ENCODE peak calls at places on chromosomes 13 and 19, in ten cellular contexts. S is SK-N-SH, X is upper lobe of right lung, W is aorta, A is body of pancreas, K is heart right ventricle, Q is tibial nerve, H is SJSA1, I is mucosa of descending colon, R is adipocyte. M is an unnamed sample.
A peak's percentile ranks its signal among the peaks of the same experiment; 100 is the strongest.

GRCh38 chr19:18063463-18063862 is 23.3 kb downstream of the IL12RB1 start:
- DNase-seq in S (peak; percentile 3), R (no peak), Q (no peak), H (no peak), W (no peak), A (no peak), I (no peak), K (no peak), X (no peak), M (no peak)

GRCh38 chr19:17475541-17476115 is 5.3 kb downstream of the SLC27A1 start:
- DNase-seq in X (no peak), A (peak; percentile 83), R (peak; percentile 48), Q (peak; percentile 60), S (no peak), I (no peak), W (no peak), H (no peak), K (peak; percentile 61), M (no peak)

GRCh38 chr13:67137044-67137735 is 92.9 kb downstream of the PCDH9 start:
- DNase-seq in X (no peak), A (no peak), K (no peak), H (peak; percentile 2), I (no peak), Q (no peak), R (peak; percentile 60), W (no peak), S (no peak), M (no peak)

GRCh38 chr13:101258071-101258470 is 158.2 kb downstream of the NALCN start:
- DNase-seq in H (peak; percentile 77), K (no peak), S (no peak), Q (no peak), A (no peak), R (peak; percentile 53), I (no peak), W (no peak), X (no peak), M (no peak)

GRCh38 chr13:111213964-111214726 is 99.0 kb downstream of the ARHGEF7 start:
- DNase-seq in H (no peak), S (no peak), W (no peak), K (no peak), I (no peak), A (no peak), R (no peak), Q (no peak), X (no peak), M (no peak)

GRCh38 chr13:23991119-23991518 is 93.8 kb upstream of the C1QTNF9B start:
- DNase-seq in I (no peak), H (no peak), S (no peak), R (no peak), W (no peak), Q (no peak), X (no peak), A (no peak), K (no peak), M (no peak)

GRCh38 chr13:31627097-31627496 is 112.2 kb upstream of the RXFP2 start:
- DNase-seq in R (peak; percentile 64), Q (no peak), I (no peak), W (no peak), S (no peak), K (no peak), H (no peak), A (no peak), X (no peak), M (no peak)

GRCh38 chr13:68895696-68896095 is 1211.9 kb upstream of the ATXN8OS start:
- DNase-seq in H (no peak), X (no peak), Q (no peak), I (no peak), S (no peak), R (no peak), K (no peak), A (no peak), W (no peak), M (no peak)

GRCh38 chr13:28564030-28564429 is 69.1 kb upstream of the FLT1 start:
- DNase-seq in X (peak; percentile 87), W (no peak), A (no peak), I (peak; percentile 73), H (no peak), K (no peak), R (no peak), S (no peak), Q (no peak), M (no peak)

GRCh38 chr19:18141031-18141430 is 11.9 kb upstream of the PIK3R2 start:
- DNase-seq in W (no peak), H (no peak), K (no peak), X (no peak), R (no peak), Q (no peak), A (no peak), I (no peak), S (no peak), M (no peak)

GRCh38 chr13:100112186-100112838 is 23.4 kb downstream of the PCCA start:
- DNase-seq in K (no peak), W (no peak), Q (no peak), R (no peak), S (no peak), I (no peak), X (no peak), A (no peak), H (no peak), M (no peak)

GRCh38 chr13:113671066-113672001 is 4.3 kb downstream of the GRK1 start:
- DNase-seq in S (no peak), W (peak; percentile 69), R (no peak), H (no peak), K (no peak), X (peak; percentile 60), Q (peak; percentile 8), A (peak; percentile 6), I (peak; percentile 24), M (no peak)

GRCh38 chr19:47247308-47247990 is 8.9 kb upstream of the CCDC9 start:
- DNase-seq in R (peak; percentile 92), A (peak; percentile 78), X (peak; percentile 90), Q (peak; percentile 67), W (peak; percentile 95), H (peak; percentile 59), S (peak; percentile 74), K (peak; percentile 83), I (peak; percentile 87), M (peak; percentile 86)

GRCh38 chr13:23654111-23655110 is 84.2 kb downstream of the TNFRSF19 start:
- DNase-seq in H (no peak), R (no peak), S (no peak), W (no peak), Q (no peak), X (no peak), I (no peak), A (no peak), K (peak; percentile 34), M (no peak)

GRCh38 chr13:68350554-68350953 is 1120.4 kb upstream of the PCDH9 start:
- DNase-seq in R (no peak), W (no peak), X (no peak), I (no peak), A (no peak), S (no peak), H (no peak), K (no peak), Q (no peak), M (no peak)

GRCh38 chr19:14005381-14006084 is 587 bp downstream of the RFX1 start:
- DNase-seq in S (peak; percentile 93), H (peak; percentile 43), K (peak; percentile 94), Q (peak; percentile 75), I (peak; percentile 95), A (peak; percentile 94), W (peak; percentile 98), R (peak; percentile 95), X (peak; percentile 96), M (peak; percentile 65)

GRCh38 chr13:28035146-28035782 is 46.8 kb upstream of the URAD start:
- DNase-seq in I (no peak), R (no peak), W (no peak), X (no peak), A (no peak), H (no peak), K (no peak), S (no peak), Q (no peak), M (no peak)

DNA sequence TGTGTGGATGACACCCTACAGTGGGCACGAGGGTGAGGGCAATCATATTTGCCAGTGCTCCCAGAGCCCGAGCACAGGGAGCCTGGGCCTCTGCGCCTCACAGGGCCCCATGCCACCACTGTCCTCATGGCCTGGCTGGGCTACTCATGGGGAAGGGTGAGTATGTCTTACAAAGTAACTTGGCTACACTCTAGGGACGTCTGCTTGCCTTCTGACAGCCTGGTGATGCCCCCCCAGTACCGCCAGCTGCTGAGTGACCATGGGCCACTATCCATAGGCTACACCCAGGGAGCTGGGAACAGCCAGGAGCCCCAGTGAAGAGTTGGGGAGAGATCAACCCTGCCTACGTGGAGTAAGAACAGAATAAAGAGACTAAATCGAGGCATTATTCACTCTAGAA is 78.8 kb downstream of the SERP2 start:
- DNase-seq in X (no peak), H (no peak), S (no peak), R (no peak), Q (no peak), A (no peak), I (no peak), W (no peak), K (no peak), M (no peak)
- H3K4me3 ChIP-seq in X (no peak overlapping the region), H (no peak overlapping the region), S (no peak overlapping the region), R (no peak overlapping the region), Q (no peak overlapping the region), A (no peak overlapping the region), I (no peak overlapping the region), W (no peak overlapping the region), K (no peak overlapping the region), M (no peak overlapping the region)

DNA sequence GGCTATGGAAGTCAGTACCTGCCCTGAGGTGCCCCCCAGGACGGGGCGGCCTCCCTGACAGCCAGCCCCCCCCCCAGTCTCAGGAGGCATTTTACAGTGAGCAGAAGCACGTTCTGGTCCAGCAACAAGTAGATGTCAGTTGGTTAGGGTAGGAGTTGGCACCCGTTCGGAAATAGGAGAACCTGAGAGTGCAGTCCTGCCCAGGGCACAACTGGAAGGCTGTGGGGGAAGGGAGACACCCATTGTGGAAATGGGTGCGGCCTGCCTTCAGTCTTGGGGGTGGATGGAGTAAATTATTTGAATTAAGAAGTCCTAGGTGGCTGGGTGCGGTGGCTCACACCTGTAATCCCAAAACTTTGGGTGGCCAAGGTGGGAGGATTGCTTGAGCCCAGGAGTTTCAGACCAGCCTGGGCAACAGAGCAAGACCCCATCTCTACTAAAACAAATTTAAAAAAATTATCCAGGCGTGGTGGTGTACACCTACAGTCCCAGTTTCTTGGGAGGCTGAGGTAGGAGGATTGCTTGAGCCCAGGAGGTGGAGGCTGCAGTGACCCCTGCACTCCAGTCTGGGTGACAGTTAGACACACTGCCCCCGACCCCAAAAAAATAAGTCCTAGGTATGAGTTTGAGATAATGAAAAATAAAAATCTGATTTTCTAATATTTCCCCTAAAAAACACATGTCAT is 1.2 kb downstream of the CIRBP start:
- DNase-seq in K (no peak), I (peak; percentile 60), H (no peak), X (no peak), W (no peak), Q (no peak), S (no peak), A (peak; percentile 60), R (peak; percentile 43), M (no peak)
- H3K4me1 ChIP-seq in K (peaks cover 92% of the 10 kb centered on the region), I (peaks cover 85% of the 10 kb centered on the region), H (peaks cover 56% of the 10 kb centered on the region), X (peaks cover 78% of the 10 kb centered on the region), W (no peaks in the 10 kb centered on the region), Q (peaks cover 84% of the 10 kb centered on the region), S (peaks cover 40% of the 10 kb centered on the region), A (peaks cover 89% of the 10 kb centered on the region), R (peaks cover 74% of the 10 kb centered on the region), M (peaks cover 42% of the 10 kb centered on the region)

GRCh38 chr13:71964491-71965108 is 97.6 kb upstream of the DACH1 start:
- DNase-seq in A (no peak), K (no peak), S (no peak), R (no peak), H (no peak), Q (no peak), X (no peak), W (no peak), I (no peak), M (no peak)
- H3K9me3 ChIP-seq in A (no peaks in the 10 kb centered on the region), K (no peaks in the 10 kb centered on the region), S (no peaks in the 10 kb centered on the region), R (no peaks in the 10 kb centered on the region), H (no peaks in the 10 kb centered on the region), Q (no peaks in the 10 kb centered on the region), X (no peaks in the 10 kb centered on the region), W (no peaks in the 10 kb centered on the region), I (no peaks in the 10 kb centered on the region), M (no peaks in the 10 kb centered on the region)

GRCh38 chr19:2607712-2608601 is 94.5 kb downstream of the GNG7 start:
- DNase-seq in R (no peak), W (peak; percentile 75), S (no peak), H (no peak), K (no peak), Q (no peak), I (peak; percentile 37), X (no peak), A (no peak), M (no peak)
- H3K4me3 ChIP-seq in R (no peak overlapping the region), W (no peak overlapping the region), S (no peak overlapping the region), H (no peak overlapping the region), K (no peak overlapping the region), Q (no peak overlapping the region), I (no peak overlapping the region), X (no peak overlapping the region), A (no peak overlapping the region), M (no peak overlapping the region)

M was measured in HAP-1.